ENCODE peak calls at places on chromosomes 2 and 18, in ten cellular contexts. One of them, this sample, is unnamed. For H3K4me1, the result is how much of the 10 kb centered on the place peaks cover.

GRCh38 chr2:131042161-131042775 is 51.0 kb downstream of the FAM168B start:
- DNase-seq in fibroblast of lung: no peak
- DNase-seq in testis: no peak
- DNase-seq in GM23338: no peak
- DNase-seq in tibial nerve: no peak
- DNase-seq in ovary: no peak
- DNase-seq in psoas muscle: no peak
- DNase-seq in left ventricle myocardium inferior: no peak
- DNase-seq in suprapubic skin: peak
- DNase-seq in upper lobe of right lung: no peak
- DNase-seq in this sample: no peak

GRCh38 chr2:118310878-118311442 is 222.7 kb downstream of the INSIG2 start:
- DNase-seq in fibroblast of lung: no peak
- DNase-seq in testis: peak
- DNase-seq in GM23338: peak
- DNase-seq in tibial nerve: no peak
- DNase-seq in ovary: no peak
- DNase-seq in psoas muscle: peak
- DNase-seq in left ventricle myocardium inferior: no peak
- DNase-seq in suprapubic skin: peak
- DNase-seq in upper lobe of right lung: no peak
- DNase-seq in this sample: no peak

GRCh38 chr2:127055786-127056076 is 51.2 kb downstream of the BIN1 start:
- DNase-seq in fibroblast of lung: no peak
- DNase-seq in testis: no peak
- DNase-seq in GM23338: no peak
- DNase-seq in tibial nerve: no peak
- DNase-seq in ovary: no peak
- DNase-seq in psoas muscle: no peak
- DNase-seq in left ventricle myocardium inferior: peak
- DNase-seq in suprapubic skin: no peak
- DNase-seq in upper lobe of right lung: no peak
- DNase-seq in this sample: peak

GRCh38 chr2:158716091-158716815 is 78.9 kb upstream of the DAPL1 start:
- DNase-seq in fibroblast of lung: peak
- DNase-seq in testis: no peak
- DNase-seq in GM23338: no peak
- DNase-seq in tibial nerve: no peak
- DNase-seq in ovary: no peak
- DNase-seq in psoas muscle: no peak
- DNase-seq in left ventricle myocardium inferior: peak
- DNase-seq in suprapubic skin: no peak
- DNase-seq in upper lobe of right lung: no peak
- DNase-seq in this sample: no peak

GRCh38 chr2:209138079-209138478 is 285.8 kb upstream of the MAP2 start:
- DNase-seq in fibroblast of lung: no peak
- DNase-seq in testis: no peak
- DNase-seq in GM23338: peak
- DNase-seq in tibial nerve: no peak
- DNase-seq in ovary: no peak
- DNase-seq in psoas muscle: no peak
- DNase-seq in left ventricle myocardium inferior: no peak
- DNase-seq in suprapubic skin: no peak
- DNase-seq in upper lobe of right lung: no peak
- DNase-seq in this sample: no peak

GRCh38 chr18:33495278-33495677 is 54.8 kb upstream of the CCDC178 start:
- DNase-seq in fibroblast of lung: peak
- DNase-seq in testis: peak
- DNase-seq in GM23338: peak
- DNase-seq in tibial nerve: peak
- DNase-seq in ovary: peak
- DNase-seq in psoas muscle: no peak
- DNase-seq in left ventricle myocardium inferior: no peak
- DNase-seq in suprapubic skin: no peak
- DNase-seq in upper lobe of right lung: no peak
- DNase-seq in this sample: no peak

GRCh38 chr2:8628179-8628869 is 53.5 kb upstream of the ID2 start:
- DNase-seq in fibroblast of lung: peak
- DNase-seq in testis: no peak
- DNase-seq in GM23338: peak
- DNase-seq in tibial nerve: no peak
- DNase-seq in ovary: no peak
- DNase-seq in psoas muscle: no peak
- DNase-seq in left ventricle myocardium inferior: no peak
- DNase-seq in suprapubic skin: peak
- DNase-seq in upper lobe of right lung: no peak
- DNase-seq in this sample: no peak

GRCh38 chr2:43226955-43227829 is 786 bp upstream of the ZFP36L2 start:
- DNase-seq in fibroblast of lung: peak
- DNase-seq in testis: peak
- DNase-seq in GM23338: peak
- DNase-seq in tibial nerve: peak
- DNase-seq in ovary: peak
- DNase-seq in psoas muscle: peak
- DNase-seq in left ventricle myocardium inferior: peak
- DNase-seq in suprapubic skin: peak
- DNase-seq in upper lobe of right lung: peak
- DNase-seq in this sample: peak

DNA sequence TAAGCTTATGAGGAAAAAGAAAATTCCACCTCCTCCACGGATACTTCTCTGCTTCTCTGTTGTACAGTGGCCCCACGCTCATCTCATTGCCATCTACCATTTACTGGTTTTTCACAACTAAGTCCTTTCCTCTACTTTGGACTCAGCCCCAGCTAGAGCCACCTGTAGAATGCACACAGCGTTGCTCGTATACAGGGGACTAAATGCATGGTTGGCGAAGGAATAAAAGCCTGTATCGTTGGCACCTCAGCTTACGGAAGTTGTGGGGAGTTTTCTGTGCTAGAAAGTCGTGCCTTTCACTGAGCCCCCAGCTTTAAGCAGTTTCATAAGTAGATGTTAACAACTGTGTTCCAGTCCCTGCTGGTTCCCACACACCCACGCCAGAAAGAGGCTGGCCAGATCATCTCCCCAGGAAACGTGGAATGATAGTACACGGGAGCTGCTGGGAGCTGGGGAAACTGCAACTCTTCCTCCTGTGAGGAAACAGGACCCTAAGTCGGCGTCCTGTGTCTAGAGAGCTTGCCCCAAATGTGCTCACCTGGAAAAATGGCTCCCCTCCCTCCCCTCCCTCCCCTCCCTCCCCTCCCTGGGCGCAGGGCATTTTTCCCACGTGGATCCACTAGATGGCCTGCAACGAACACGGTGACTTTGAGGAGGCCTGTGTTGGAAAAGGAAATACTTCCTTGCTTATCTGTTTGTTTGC is 43.7 kb upstream of the RFX8 start:
- DNase-seq in fibroblast of lung: peak
- DNase-seq in testis: peak
- DNase-seq in GM23338: peak
- DNase-seq in tibial nerve: no peak
- DNase-seq in ovary: peak
- DNase-seq in psoas muscle: no peak
- DNase-seq in left ventricle myocardium inferior: peak
- DNase-seq in suprapubic skin: no peak
- DNase-seq in upper lobe of right lung: no peak
- DNase-seq in this sample: peak
- H3K4me3 ChIP-seq in fibroblast of lung: no peak
- H3K4me3 ChIP-seq in testis: no peak
- H3K4me3 ChIP-seq in GM23338: no peak
- H3K4me3 ChIP-seq in tibial nerve: no peak
- H3K4me3 ChIP-seq in ovary: no peak
- H3K4me3 ChIP-seq in psoas muscle: peak
- H3K4me3 ChIP-seq in left ventricle myocardium inferior: peak
- H3K4me3 ChIP-seq in suprapubic skin: no peak
- H3K4me3 ChIP-seq in upper lobe of right lung: no peak
- H3K4me3 ChIP-seq in this sample: no peak

DNA sequence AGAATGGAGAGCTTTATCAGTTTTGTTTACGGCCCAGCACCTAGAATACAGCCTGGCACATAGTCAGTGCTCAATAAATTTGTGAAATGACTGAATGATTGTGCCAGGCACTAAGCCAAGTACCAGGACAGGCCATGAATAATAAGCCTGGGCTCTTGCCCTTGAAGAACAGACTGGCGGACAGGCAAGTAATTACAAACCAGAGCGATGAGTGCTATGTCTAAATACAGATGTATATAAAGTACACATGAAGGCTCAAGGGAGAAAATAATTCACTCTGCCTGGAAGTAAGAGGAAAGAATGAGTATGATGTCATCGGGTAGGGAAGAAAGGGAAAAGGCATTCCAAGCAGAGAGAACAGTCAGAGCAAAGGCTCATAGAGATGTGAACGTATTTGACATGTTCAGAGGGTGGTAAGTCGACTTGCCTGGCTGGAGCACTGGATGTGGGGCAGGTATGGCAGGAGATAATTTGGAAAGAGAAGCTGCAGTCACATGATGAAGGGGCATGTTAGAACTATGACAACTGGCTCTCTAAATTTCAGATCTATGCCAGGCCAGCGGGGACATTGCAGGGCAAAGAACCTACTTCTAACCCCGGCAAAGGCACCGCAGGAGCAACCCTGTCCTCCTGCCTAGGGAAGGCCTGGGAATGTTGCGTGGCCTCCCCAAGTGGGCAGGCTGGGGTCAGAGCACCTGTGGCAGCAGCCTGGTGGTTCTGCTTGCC is 119.1 kb upstream of the STPG4 start:
- DNase-seq in fibroblast of lung: peak
- DNase-seq in testis: no peak
- DNase-seq in GM23338: no peak
- DNase-seq in tibial nerve: no peak
- DNase-seq in ovary: no peak
- DNase-seq in psoas muscle: no peak
- DNase-seq in left ventricle myocardium inferior: no peak
- DNase-seq in suprapubic skin: no peak
- DNase-seq in upper lobe of right lung: no peak
- DNase-seq in this sample: no peak
- H3K27ac ChIP-seq in fibroblast of lung: no peak
- H3K27ac ChIP-seq in testis: no peak
- H3K27ac ChIP-seq in GM23338: no peak
- H3K27ac ChIP-seq in tibial nerve: peak
- H3K27ac ChIP-seq in ovary: no peak
- H3K27ac ChIP-seq in psoas muscle: peak
- H3K27ac ChIP-seq in left ventricle myocardium inferior: peak
- H3K27ac ChIP-seq in suprapubic skin: no peak
- H3K27ac ChIP-seq in upper lobe of right lung: no peak
- H3K27ac ChIP-seq in this sample: no peak

GRCh38 chr2:239269959-239270358 is 130.9 kb downstream of the HDAC4 start:
- DNase-seq in fibroblast of lung: no peak
- DNase-seq in testis: peak
- DNase-seq in GM23338: no peak
- DNase-seq in tibial nerve: no peak
- DNase-seq in ovary: no peak
- DNase-seq in psoas muscle: no peak
- DNase-seq in left ventricle myocardium inferior: no peak
- DNase-seq in suprapubic skin: peak
- DNase-seq in upper lobe of right lung: no peak
- DNase-seq in this sample: no peak

GRCh38 chr2:239268082-239268481 is 132.7 kb downstream of the HDAC4 start:
- DNase-seq in fibroblast of lung: no peak
- DNase-seq in testis: peak
- DNase-seq in GM23338: no peak
- DNase-seq in tibial nerve: no peak
- DNase-seq in ovary: no peak
- DNase-seq in psoas muscle: peak
- DNase-seq in left ventricle myocardium inferior: no peak
- DNase-seq in suprapubic skin: peak
- DNase-seq in upper lobe of right lung: peak
- DNase-seq in this sample: peak

GRCh38 chr2:239269173-239269865 is 131.5 kb downstream of the HDAC4 start:
- DNase-seq in fibroblast of lung: no peak
- DNase-seq in testis: peak
- DNase-seq in GM23338: no peak
- DNase-seq in tibial nerve: no peak
- DNase-seq in ovary: no peak
- DNase-seq in psoas muscle: no peak
- DNase-seq in left ventricle myocardium inferior: no peak
- DNase-seq in suprapubic skin: peak
- DNase-seq in upper lobe of right lung: peak
- DNase-seq in this sample: no peak

GRCh38 chr2:239267411-239267941 is 133.3 kb downstream of the HDAC4 start:
- DNase-seq in fibroblast of lung: peak
- DNase-seq in testis: peak
- DNase-seq in GM23338: peak
- DNase-seq in tibial nerve: peak
- DNase-seq in ovary: peak
- DNase-seq in psoas muscle: peak
- DNase-seq in left ventricle myocardium inferior: no peak
- DNase-seq in suprapubic skin: peak
- DNase-seq in upper lobe of right lung: peak
- DNase-seq in this sample: peak

GRCh38 chr2:239268549-239268948 is 132.3 kb downstream of the HDAC4 start:
- DNase-seq in fibroblast of lung: no peak
- DNase-seq in testis: peak
- DNase-seq in GM23338: no peak
- DNase-seq in tibial nerve: no peak
- DNase-seq in ovary: no peak
- DNase-seq in psoas muscle: no peak
- DNase-seq in left ventricle myocardium inferior: no peak
- DNase-seq in suprapubic skin: peak
- DNase-seq in upper lobe of right lung: no peak
- DNase-seq in this sample: no peak
- H3K4me1 ChIP-seq in fibroblast of lung: under half
- H3K4me1 ChIP-seq in testis: under half
- H3K4me1 ChIP-seq in GM23338: under half
- H3K4me1 ChIP-seq in tibial nerve: under half
- H3K4me1 ChIP-seq in ovary: under half
- H3K4me1 ChIP-seq in psoas muscle: half or more
- H3K4me1 ChIP-seq in left ventricle myocardium inferior: half or more
- H3K4me1 ChIP-seq in suprapubic skin: half or more
- H3K4me1 ChIP-seq in upper lobe of right lung: half or more
- H3K4me1 ChIP-seq in this sample: under half

DNA sequence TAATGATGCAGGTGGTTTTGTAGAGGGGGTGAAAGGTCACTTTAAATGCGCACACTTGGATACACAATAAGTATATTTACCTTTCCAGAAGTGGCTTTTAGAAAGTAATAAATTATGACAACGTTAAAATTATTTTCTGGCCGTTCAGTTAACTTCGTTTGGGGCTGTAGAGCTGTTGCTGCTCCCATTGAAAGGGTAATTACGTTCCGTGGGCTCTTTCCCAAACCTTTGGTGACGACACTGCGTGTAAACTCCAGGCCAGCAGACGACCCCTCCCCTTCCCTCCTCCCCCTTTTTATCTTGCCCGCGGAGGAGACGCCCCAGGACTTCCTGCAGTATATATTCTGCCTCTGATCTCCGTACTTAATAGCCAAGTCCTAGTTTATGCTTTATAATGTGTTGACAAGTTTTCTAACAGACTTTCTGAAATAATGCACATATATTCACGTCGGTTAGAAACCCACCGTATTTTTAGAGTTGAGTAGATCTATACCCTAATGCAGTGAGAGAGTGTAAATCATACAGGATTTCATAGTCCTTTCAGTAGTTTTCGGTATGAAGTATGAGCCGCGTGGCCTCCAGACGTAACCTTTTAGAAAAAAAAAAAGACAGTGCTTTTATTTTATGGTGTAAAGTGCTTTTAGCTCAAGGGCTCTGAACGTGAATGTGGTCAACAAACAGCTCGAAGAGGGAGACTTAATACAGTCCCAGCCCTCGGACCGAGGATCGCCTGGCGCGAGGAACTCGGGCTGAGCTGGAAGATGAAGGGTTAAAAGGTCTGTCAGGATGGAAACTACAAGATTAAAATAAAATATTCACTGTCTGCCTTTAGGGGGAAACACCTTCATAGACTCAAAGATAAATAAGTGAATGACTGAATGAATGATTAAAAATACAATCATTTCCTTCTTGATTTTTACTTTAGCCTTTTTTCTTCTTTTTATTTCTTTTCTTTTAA is 3.8 kb upstream of the BCL11A start:
- DNase-seq in fibroblast of lung: no peak
- DNase-seq in testis: no peak
- DNase-seq in GM23338: peak
- DNase-seq in tibial nerve: no peak
- DNase-seq in ovary: no peak
- DNase-seq in psoas muscle: no peak
- DNase-seq in left ventricle myocardium inferior: no peak
- DNase-seq in suprapubic skin: no peak
- DNase-seq in upper lobe of right lung: no peak
- DNase-seq in this sample: no peak
- H3K4me3 ChIP-seq in fibroblast of lung: no peak
- H3K4me3 ChIP-seq in testis: no peak
- H3K4me3 ChIP-seq in GM23338: peak
- H3K4me3 ChIP-seq in tibial nerve: peak
- H3K4me3 ChIP-seq in ovary: no peak
- H3K4me3 ChIP-seq in psoas muscle: no peak
- H3K4me3 ChIP-seq in left ventricle myocardium inferior: peak
- H3K4me3 ChIP-seq in suprapubic skin: peak
- H3K4me3 ChIP-seq in upper lobe of right lung: peak
- H3K4me3 ChIP-seq in this sample: no peak